ENCODE peak calls at places on chromosomes 13 and 19, in four cellular contexts. Y is AG04449, D is SJSA1, L is bronchial epithelial cell. I is an unnamed sample.

GRCh38 chr13:107365466-107366215 is 797.7 kb upstream of the ARGLU1 start:
- DNase-seq in Y (no peak), D (no peak), L (peak; percentile 10), I (no peak)

GRCh38 chr19:41552558-41552957 is 23.4 kb upstream of the CEACAM21 start:
- DNase-seq in Y (no peak), D (no peak), L (no peak), I (no peak)

GRCh38 chr19:55095260-55096060 is 19.8 kb downstream of the EPS8L1 start:
- DNase-seq in Y (no peak), D (no peak), L (no peak), I (no peak)

GRCh38 chr19:10419646-10420443 is 493 bp upstream of the PDE4A start:
- DNase-seq in Y (no peak), D (peak; percentile 95), L (no peak), I (no peak)

GRCh38 chr19:7287716-7288115 is 6.5 kb downstream of the INSR start:
- DNase-seq in Y (no peak), D (no peak), L (no peak), I (no peak)

GRCh38 chr13:66171821-66172220 is 1058.3 kb downstream of the PCDH9 start:
- DNase-seq in Y (no peak), D (no peak), L (no peak), I (no peak)

GRCh38 chr13:100789481-100789880 is 114.9 kb upstream of the TMTC4 start:
- DNase-seq in Y (no peak), D (no peak), L (peak; percentile 8), I (peak; percentile 61)

GRCh38 chr19:40357655-40358054 is 9.2 kb downstream of the PLD3 start:
- DNase-seq in Y (no peak), D (no peak), L (no peak), I (no peak)

GRCh38 chr13:41017153-41017552 is 2.0 kb downstream of the ELF1 start:
- DNase-seq in Y (no peak), D (no peak), L (no peak), I (no peak)

DNA sequence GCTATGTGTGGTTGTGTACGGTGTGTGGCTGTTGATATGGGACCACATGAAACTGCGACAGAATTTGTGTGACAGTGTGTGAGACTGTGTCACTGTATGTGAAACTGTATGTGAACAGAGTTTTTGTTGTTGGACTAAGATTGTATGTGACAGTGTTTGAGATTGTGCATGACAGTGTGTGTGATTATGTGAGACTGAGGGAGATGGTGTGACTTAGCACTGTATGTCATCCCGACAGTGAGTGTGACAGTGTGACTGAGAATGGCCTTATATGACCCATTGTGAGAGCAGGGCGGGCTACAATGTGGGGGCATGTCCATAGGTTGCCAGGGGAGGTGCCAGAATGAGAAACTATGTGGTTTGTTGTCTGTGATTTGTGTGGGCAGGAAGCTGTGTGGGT is 930 bp downstream of the ZNF583 start:
- DNase-seq in Y (no peak), D (no peak), L (no peak), I (no peak)
- H3K4me3 ChIP-seq in Y (peak overlapping the region; percentile 98), D (no peak overlapping the region), L (no peak overlapping the region), I (peak overlapping the region; percentile 90)

GRCh38 chr13:42039457-42039945 is 8.9 kb upstream of the DGKH start:
- DNase-seq in Y (no peak), D (no peak), L (no peak), I (no peak)

GRCh38 chr13:42039946-42040729 is 8.3 kb upstream of the DGKH start:
- DNase-seq in Y (no peak), D (peak; percentile 91), L (peak; percentile 63), I (no peak)

GRCh38 chr13:42041017-42041683 is 7.3 kb upstream of the DGKH start:
- DNase-seq in Y (no peak), D (peak; percentile 48), L (peak; percentile 51), I (no peak)

GRCh38 chr13:42041684-42042035 is 6.8 kb upstream of the DGKH start:
- DNase-seq in Y (no peak), D (peak; percentile 63), L (peak; percentile 33), I (no peak)

GRCh38 chr13:42040730-42041016 is 7.8 kb upstream of the DGKH start:
- DNase-seq in Y (no peak), D (no peak), L (no peak), I (no peak)
- H3K4me3 ChIP-seq in Y (peak overlapping the region; percentile 78), D (peak overlapping the region; percentile 87), L (peak overlapping the region; percentile 88), I (peak overlapping the region; percentile 91)

GRCh38 chr19:50204081-50204428 is 633 bp downstream of the MYH14 start:
- DNase-seq in Y (no peak), D (no peak), L (no peak), I (no peak)
- H3K4me3 ChIP-seq in Y (no peak overlapping the region), D (no peak overlapping the region), L (no peak overlapping the region), I (no peak overlapping the region)

DNA sequence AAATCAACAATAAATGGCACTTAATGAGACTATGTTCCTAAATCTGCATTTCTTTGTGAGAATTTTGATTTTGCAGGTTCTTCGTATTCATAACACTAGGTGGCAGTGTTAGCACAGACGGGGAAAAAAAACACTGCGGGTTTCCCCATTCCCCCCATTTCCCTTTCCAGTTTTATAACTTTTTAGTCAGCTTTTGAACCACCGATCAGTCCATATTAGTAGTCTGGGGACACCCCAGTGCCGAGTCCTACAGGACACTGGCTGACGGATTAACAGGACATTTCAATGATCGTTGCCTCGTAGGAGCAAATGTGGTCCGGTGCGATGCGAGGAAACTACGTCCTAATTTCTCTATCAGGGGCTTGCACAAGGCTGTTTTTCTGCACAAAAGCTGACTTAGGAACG is 234.3 kb downstream of the LMO7 start:
- DNase-seq in Y (no peak), D (no peak), L (peak; percentile 26), I (no peak)
- H3K4me3 ChIP-seq in Y (peak overlapping the region; percentile 6), D (peak overlapping the region; percentile 36), L (peak overlapping the region; percentile 45), I (peak overlapping the region; percentile 43)

I was measured in skeletal muscle cell.